ENCODE peak calls at places on chromosomes 11 and 22, in four cellular contexts. X is GM12891, V is K562, A is GM12878. P is an unnamed sample.

GRCh38 chr11:2366271-2366670 is 10.8 kb upstream of the CD81 start:
- DNase-seq in V (no peak), A (no peak), X (no peak), P (no peak)

GRCh38 chr11:119496453-119496852 is 73.5 kb upstream of the THY1 start:
- DNase-seq in V (no peak), X (no peak), A (no peak), P (no peak)

GRCh38 chr11:16299884-16300778 is 56.2 kb downstream of the SOX6 start:
- DNase-seq in A (no peak), V (peak), X (no peak), P (no peak)

GRCh38 chr11:29125621-29126020 is 891.2 kb downstream of the KCNA4 start:
- DNase-seq in V (no peak), A (no peak), X (no peak), P (no peak)

GRCh38 chr11:114821626-114822025 is 143.3 kb downstream of the NXPE2 start:
- DNase-seq in A (no peak), X (no peak), V (peak), P (no peak)

GRCh38 chr11:10439924-10440323 is 15.1 kb upstream of the AMPD3 start:
- DNase-seq in V (no peak), X (no peak), A (no peak), P (no peak)

GRCh38 chr11:9180784-9181183 is 84.4 kb downstream of the DENND5A start:
- DNase-seq in A (no peak), X (no peak), V (no peak), P (no peak)

GRCh38 chr22:19891350-19892248 is 36.9 kb upstream of the GNB1L start:
- DNase-seq in V (peak), X (peak), A (no peak), P (peak)

GRCh38 chr11:113446112-113446511 is 29.1 kb downstream of the DRD2 start:
- DNase-seq in X (no peak), A (no peak), V (no peak), P (no peak)

GRCh38 chr11:29538339-29539036 is 478.3 kb downstream of the KCNA4 start:
- DNase-seq in A (no peak), V (no peak), X (no peak), P (no peak)

GRCh38 chr11:15742626-15743243 is 613.6 kb downstream of the SOX6 start:
- DNase-seq in X (no peak), A (no peak), V (no peak), P (no peak)

GRCh38 chr11:92776676-92777075 is 192.8 kb upstream of the MTNR1B start:
- DNase-seq in A (no peak), V (no peak), X (no peak), P (no peak)

GRCh38 chr22:23772315-23773246 is at the start of gene MMP11:
- DNase-seq in A (no peak), X (peak), V (peak), P (no peak)

GRCh38 chr22:17726561-17727243 is 47.6 kb downstream of the BID start:
- DNase-seq in X (no peak), A (no peak), V (no peak), P (peak)

GRCh38 chr11:116339306-116339705 is 433.5 kb downstream of the BUD13 start:
- DNase-seq in X (no peak), V (no peak), A (no peak), P (no peak)

GRCh38 chr11:121931748-121932352 is 184.2 kb downstream of the BLID start:
- DNase-seq in X (no peak), A (no peak), V (no peak), P (no peak)

GRCh38 chr11:65425971-65426838 is 3.6 kb downstream of the NEAT1 start:
- DNase-seq in A (no peak), V (peak), X (no peak), P (peak)

GRCh38 chr11:61425367-61426131 is 4.2 kb downstream of the CPSF7 start:
- DNase-seq in A (no peak), X (no peak), V (no peak), P (no peak)

GRCh38 chr11:114892381-114893197 is 214.3 kb downstream of the NXPE2 start:
- DNase-seq in A (no peak), V (peak), X (peak), P (no peak)

GRCh38 chr11:114179234-114179941 is 116.8 kb upstream of the NNMT start:
- DNase-seq in V (peak), X (no peak), A (no peak), P (no peak)

GRCh38 chr11:70930215-70930614 is 322.2 kb downstream of the SHANK2 start:
- DNase-seq in A (no peak), X (no peak), V (no peak), P (no peak)

GRCh38 chr22:38570841-38571364 is 920 bp upstream of the DMC1 start:
- DNase-seq in X (peak), V (peak), A (no peak), P (peak)

GRCh38 chr11:1283906-1284305 is 25.5 kb downstream of the TOLLIP start:
- DNase-seq in V (no peak), A (no peak), X (no peak), P (no peak)

GRCh38 chr11:17915500-17916143 is 97.2 kb downstream of the SERGEF start:
- DNase-seq in V (no peak), X (no peak), A (no peak), P (no peak)
- TF ChIP-seq SPI1 in V (no peak), X (no peak), A (no peak), P (no peak)

GRCh38 chr11:22069844-22070243 is 123.0 kb upstream of the ANO5 start:
- DNase-seq in A (no peak), V (no peak), X (no peak), P (no peak)
- TF ChIP-seq SPI1 in A (no peak), V (no peak), X (no peak), P (no peak)

GRCh38 chr11:86934933-86935579 is 20.1 kb downstream of the FZD4 start:
- DNase-seq in A (no peak), V (no peak), X (no peak), P (no peak)
- TF ChIP-seq SPI1 in A (no peak), V (no peak), X (no peak), P (no peak)

GRCh38 chr22:36874309-36874696 is 13.5 kb downstream of the NCF4 start:
- DNase-seq in V (no peak), X (no peak), A (no peak), P (no peak)
- TF ChIP-seq SPI1 in V (no peak), X (no peak), A (no peak), P (no peak)

GRCh38 chr22:37032134-37032534 is 12.6 kb downstream of the MPST start:
- DNase-seq in V (no peak), X (no peak), A (no peak), P (no peak)
- TF ChIP-seq SPI1 in V (no peak), X (no peak), A (no peak), P (no peak)

GRCh38 chr11:44746894-44747293 is 20.1 kb downstream of the TSPAN18 start:
- DNase-seq in V (no peak), A (no peak), X (no peak), P (no peak)

GRCh38 chr11:44741976-44742375 is 15.2 kb downstream of the TSPAN18 start:
- DNase-seq in X (no peak), A (no peak), V (no peak), P (no peak)

GRCh38 chr11:44742470-44742869 is 15.7 kb downstream of the TSPAN18 start:
- DNase-seq in A (no peak), X (no peak), V (no peak), P (no peak)

GRCh38 chr11:44743326-44743725 is 16.6 kb downstream of the TSPAN18 start:
- DNase-seq in V (no peak), X (no peak), A (no peak), P (no peak)

DNA sequence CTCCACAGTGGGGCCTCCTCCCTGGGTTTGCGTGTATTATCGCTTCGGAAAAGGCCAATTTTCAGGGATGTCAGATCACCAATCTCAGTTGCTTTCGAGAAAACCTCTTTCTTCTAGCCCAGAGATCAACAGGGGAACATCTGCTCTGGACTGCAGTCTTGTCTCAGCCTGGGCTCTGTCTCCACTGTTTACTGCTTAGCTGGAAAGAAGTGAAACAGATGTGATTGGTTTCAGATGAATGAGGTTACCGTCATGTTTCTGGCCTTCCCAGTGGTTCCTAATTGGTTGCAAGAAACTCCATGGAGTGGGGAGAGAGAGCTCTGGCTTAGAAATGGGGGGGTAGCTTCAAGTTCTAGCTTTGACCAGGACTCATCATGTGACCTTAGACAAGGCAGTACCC is 17.4 kb downstream of the TSPAN18 start:
- DNase-seq in X (no peak), V (no peak), A (no peak), P (no peak)
- TF ChIP-seq SPI1 in X (no peak), V (no peak), A (no peak), P (no peak)

GRCh38 chr11:45104006-45104789 is 42.2 kb upstream of the PRDM11 start:
- DNase-seq in A (no peak), V (no peak), X (no peak), P (no peak)
- TF ChIP-seq SPI1 in A (no peak), V (no peak), X (no peak), P (no peak)

GRCh38 chr11:12727556-12728070 is 53.4 kb downstream of the TEAD1 start:
- DNase-seq in X (no peak), V (no peak), A (no peak), P (no peak)
- TF ChIP-seq SPI1 in X (no peak), V (no peak), A (no peak), P (no peak)

P was measured in HL-60.